ENCODE peak calls at places on chromosomes 5 and 9, in four cellular contexts. C, Z, S and I are unnamed samples.

GRCh38 chr9:88991066-88992030 is at the start of gene S1PR3:
- DNase-seq in C (no peak), Z (no peak), S (peak), I (no peak)

GRCh38 chr9:27752069-27752468 is 178.8 kb upstream of the C9orf72 start:
- DNase-seq in C (no peak), Z (no peak), S (no peak), I (no peak)

GRCh38 chr9:136700959-136701664 is 11.3 kb upstream of the DIPK1B start:
- DNase-seq in C (peak), Z (no peak), S (peak), I (no peak)

GRCh38 chr5:177496111-177497010 is 1.0 kb downstream of the PDLIM7 start:
- DNase-seq in C (no peak), Z (peak), S (peak), I (no peak)

GRCh38 chr5:179243333-179243732 is 101.9 kb downstream of the ADAMTS2 start:
- DNase-seq in C (no peak), Z (no peak), S (no peak), I (no peak)

GRCh38 chr9:16601991-16602390 is 268.5 kb downstream of the BNC2 start:
- DNase-seq in C (no peak), Z (no peak), S (no peak), I (no peak)

GRCh38 chr9:93028448-93029006 is 30.0 kb upstream of the SUSD3 start:
- DNase-seq in C (peak), Z (no peak), S (no peak), I (no peak)

GRCh38 chr9:85339337-85339736 is 402.4 kb downstream of the AGTPBP1 start:
- DNase-seq in C (no peak), Z (no peak), S (no peak), I (no peak)

GRCh38 chr5:89342106-89342876 is 459.3 kb upstream of the MEF2C start:
- DNase-seq in C (peak), Z (no peak), S (no peak), I (no peak)

GRCh38 chr5:96718635-96719077 is 56.5 kb downstream of the CAST start:
- DNase-seq in C (no peak), Z (no peak), S (no peak), I (no peak)

GRCh38 chr5:148179234-148179824 is 11.0 kb downstream of the SPINK14 start:
- DNase-seq in C (peak), Z (peak), S (peak), I (peak)

GRCh38 chr5:124663101-124663506 is 83.3 kb downstream of the ZNF608 start:
- DNase-seq in C (no peak), Z (no peak), S (peak), I (no peak)

GRCh38 chr9:75200892-75201470 is 112.7 kb downstream of the OSTF1 start:
- DNase-seq in C (no peak), Z (peak), S (peak), I (peak)

GRCh38 chr9:86408121-86408520 is 53.9 kb upstream of the TUT7 start:
- DNase-seq in C (no peak), Z (no peak), S (no peak), I (no peak)

GRCh38 chr9:107989544-107989943 is 500.0 kb upstream of the KLF4 start:
- DNase-seq in C (no peak), Z (no peak), S (no peak), I (no peak)

GRCh38 chr9:89798546-89799120 is 193.8 kb downstream of the GADD45G start:
- DNase-seq in C (no peak), Z (no peak), S (no peak), I (no peak)

GRCh38 chr5:82364497-82364896 is 86.3 kb upstream of the RPS23 start:
- DNase-seq in C (no peak), Z (no peak), S (peak), I (no peak)

GRCh38 chr9:69023650-69024049 is 9.7 kb upstream of the PRKACG start:
- DNase-seq in C (no peak), Z (no peak), S (no peak), I (no peak)

GRCh38 chr9:112103405-112103804 is 71.7 kb downstream of the SUSD1 start:
- DNase-seq in C (no peak), Z (no peak), S (no peak), I (no peak)

GRCh38 chr5:167998148-167998767 is 293.2 kb upstream of the WWC1 start:
- DNase-seq in C (no peak), Z (no peak), S (no peak), I (no peak)

GRCh38 chr5:142478116-142478515 is 153.3 kb upstream of the SPRY4 start:
- DNase-seq in C (no peak), Z (no peak), S (no peak), I (no peak)

GRCh38 chr5:154849791-154850201 is 607 bp downstream of the FAXDC2 start:
- DNase-seq in C (no peak), Z (no peak), S (no peak), I (no peak)

GRCh38 chr5:111461261-111461671 is 51.1 kb downstream of the STARD4 start:
- DNase-seq in C (no peak), Z (no peak), S (peak), I (no peak)

GRCh38 chr5:56064984-56065383 is 70.2 kb upstream of the IL6ST start:
- DNase-seq in C (peak), Z (no peak), S (no peak), I (no peak)

GRCh38 chr9:128152781-128153116 is 3.5 kb downstream of the LCN2 start:
- DNase-seq in C (no peak), Z (no peak), S (peak), I (no peak)

GRCh38 chr9:120513825-120514598 is 66.0 kb downstream of the CDK5RAP2 start:
- DNase-seq in C (no peak), Z (no peak), S (no peak), I (no peak)

GRCh38 chr9:89505795-89506385 is 8.0 kb upstream of the SEMA4D start:
- DNase-seq in C (no peak), Z (no peak), S (no peak), I (no peak)

GRCh38 chr5:174533771-174534221 is 190.6 kb upstream of the MSX2 start:
- DNase-seq in C (no peak), Z (peak), S (no peak), I (peak)

GRCh38 chr9:686381-686813 is 155.1 kb upstream of the DMRT1 start:
- DNase-seq in C (no peak), Z (no peak), S (no peak), I (no peak)
- TF ChIP-seq REST in C (no peak), Z (no peak), S (no peak), I (no peak)

GRCh38 chr9:38708759-38709158 is 11.2 kb downstream of the FAM240B start:
- DNase-seq in C (no peak), Z (no peak), S (no peak), I (no peak)
- TF ChIP-seq SIN3A in C (no peak), Z (no peak), S (no peak), I (no peak)

GRCh38 chr9:343773-344172 is 129.1 kb downstream of the DOCK8 start:
- DNase-seq in C (no peak), Z (no peak), S (no peak), I (no peak)

GRCh38 chr9:346114-346513 is 131.4 kb downstream of the DOCK8 start:
- DNase-seq in C (no peak), Z (no peak), S (no peak), I (no peak)

GRCh38 chr9:351916-352315 is 137.3 kb downstream of the DOCK8 start:
- DNase-seq in C (no peak), Z (no peak), S (no peak), I (no peak)

GRCh38 chr9:350354-350753 is 135.7 kb downstream of the DOCK8 start:
- DNase-seq in C (no peak), Z (no peak), S (no peak), I (no peak)

GRCh38 chr9:347667-348292 is 133.1 kb downstream of the DOCK8 start:
- DNase-seq in C (no peak), Z (peak), S (peak), I (peak)
- TF ChIP-seq CTCF in C (peak), Z (peak), S (peak), I (peak)

DNA sequence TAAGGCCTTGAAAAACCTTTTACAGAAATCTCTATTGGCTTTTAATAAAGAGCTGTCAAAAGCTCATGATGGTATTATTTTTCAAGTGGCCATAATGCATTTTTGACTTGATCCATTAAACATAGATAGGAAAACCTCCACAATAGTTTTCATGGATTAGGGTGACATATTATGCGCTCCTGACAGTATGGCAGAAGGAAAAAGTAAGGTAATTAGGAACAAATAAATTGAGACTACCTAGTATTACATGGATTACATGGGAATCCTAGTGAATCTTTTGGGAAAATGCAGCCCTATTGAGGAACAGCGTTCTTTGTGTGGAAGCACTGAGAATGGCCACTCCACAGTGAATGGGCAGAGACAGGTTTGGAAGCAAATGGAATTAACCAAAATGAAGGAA is 171.2 kb downstream of the TRPM3 start:
- DNase-seq in C (no peak), Z (no peak), S (no peak), I (no peak)
- TF ChIP-seq REST in C (no peak), Z (no peak), S (no peak), I (no peak)

GRCh38 chr9:15499108-15499507 is 11.7 kb downstream of the PSIP1 start:
- DNase-seq in C (no peak), Z (no peak), S (no peak), I (no peak)
- TF ChIP-seq SIN3A in C (no peak), Z (no peak), S (no peak), I (no peak)

GRCh38 chr9:131836021-131836420 is 96.1 kb upstream of the RAPGEF1 start:
- DNase-seq in C (no peak), Z (no peak), S (no peak), I (no peak)

GRCh38 chr9:131837836-131838235 is 98.0 kb upstream of the RAPGEF1 start:
- DNase-seq in C (no peak), Z (no peak), S (no peak), I (no peak)

GRCh38 chr9:131836607-131837315 is 96.9 kb upstream of the RAPGEF1 start:
- DNase-seq in C (no peak), Z (no peak), S (no peak), I (no peak)

GRCh38 chr9:131838581-131839280 is 98.9 kb upstream of the RAPGEF1 start:
- DNase-seq in C (no peak), Z (no peak), S (no peak), I (no peak)

GRCh38 chr9:131837316-131837715 is 97.4 kb upstream of the RAPGEF1 start:
- DNase-seq in C (no peak), Z (no peak), S (no peak), I (no peak)
- TF ChIP-seq CTCF in C (peak), Z (peak), S (no peak), I (no peak)

DNA sequence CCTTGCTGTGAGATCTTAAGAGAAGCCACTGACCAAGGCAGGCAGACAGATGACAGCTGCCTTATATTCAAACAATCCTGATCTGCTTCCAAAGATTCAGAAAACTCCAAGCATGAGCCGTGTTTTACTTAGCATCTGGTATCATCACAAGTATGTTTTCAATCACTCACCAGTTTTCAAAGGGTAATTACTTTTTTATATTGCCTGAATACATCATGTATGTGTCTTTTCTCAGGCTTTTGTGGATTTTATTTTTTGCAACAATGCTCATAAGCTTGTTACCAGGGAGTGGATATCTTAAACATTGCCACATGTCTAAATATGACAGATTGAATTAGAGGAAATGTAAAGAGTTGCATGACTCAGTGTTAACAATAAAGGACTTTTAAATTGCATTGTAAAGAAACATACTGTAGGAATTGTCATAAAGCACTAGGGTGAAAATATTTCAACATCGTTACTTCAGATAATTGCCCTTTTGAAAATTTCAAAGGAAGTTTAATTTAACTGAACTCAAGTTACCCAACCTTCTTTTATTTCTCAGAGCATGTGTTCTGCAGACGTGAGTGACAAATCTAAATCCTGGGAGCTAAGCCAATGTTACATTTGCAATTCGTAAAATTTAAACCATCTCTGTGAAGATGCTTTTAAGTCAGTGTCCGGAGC is 326.1 kb downstream of the PLK2 start:
- DNase-seq in C (no peak), Z (no peak), S (no peak), I (no peak)
- TF ChIP-seq REST in C (no peak), Z (no peak), S (no peak), I (no peak)